ENCODE peak calls at places on chromosomes 5 and 9, in nine cellular contexts. T, B, K, X, I, F, C, Z and Y are unnamed samples.

GRCh38 chr5:855771-856530 is 5.2 kb upstream of the ZDHHC11 start:
- DNase-seq in T (peak), B (no peak), K (no peak), X (no peak), I (no peak), F (no peak), C (no peak), Z (no peak), Y (no peak)

GRCh38 chr5:1109542-1110259 is 2.2 kb downstream of the SLC12A7 start:
- DNase-seq in T (no peak), B (no peak), K (no peak), X (no peak), I (no peak), F (no peak), C (no peak), Z (no peak), Y (no peak)

GRCh38 chr9:108496866-108497265 is 358.9 kb downstream of the ACTL7B start:
- DNase-seq in T (no peak), B (peak), K (peak), X (no peak), I (no peak), F (no peak), C (no peak), Z (no peak), Y (no peak)

GRCh38 chr5:86909461-86909881 is 291.7 kb downstream of the COX7C start:
- DNase-seq in T (no peak), B (peak), K (peak), X (no peak), I (no peak), F (no peak), C (no peak), Z (no peak), Y (peak)

GRCh38 chr5:142508027-142508426 is 177.9 kb downstream of the FGF1 start:
- DNase-seq in T (no peak), B (no peak), K (no peak), X (no peak), I (no peak), F (no peak), C (no peak), Z (no peak), Y (no peak)

GRCh38 chr9:98333703-98334582 is 78.5 kb upstream of the TBC1D2 start:
- DNase-seq in T (no peak), B (peak), K (peak), X (peak), I (peak), F (peak), C (no peak), Z (peak), Y (peak)

GRCh38 chr9:118975736-118976135 is 393.5 kb downstream of the BRINP1 start:
- DNase-seq in T (no peak), B (no peak), K (peak), X (no peak), I (no peak), F (no peak), C (no peak), Z (no peak), Y (peak)

GRCh38 chr9:125701351-125701750 is 5.7 kb downstream of the MAPKAP1 start:
- DNase-seq in T (no peak), B (peak), K (peak), X (peak), I (peak), F (no peak), C (no peak), Z (no peak), Y (peak)

GRCh38 chr5:73454379-73455036 is 5.9 kb upstream of the FOXD1 start:
- DNase-seq in T (no peak), B (peak), K (no peak), X (peak), I (peak), F (peak), C (no peak), Z (peak), Y (peak)

GRCh38 chr5:64147849-64148441 is 17.7 kb upstream of the RNF180 start:
- DNase-seq in T (peak), B (peak), K (peak), X (peak), I (peak), F (peak), C (no peak), Z (peak), Y (peak)

GRCh38 chr9:120924698-120925534 is 1.7 kb downstream of the TRAF1 start:
- DNase-seq in T (no peak), B (no peak), K (no peak), X (no peak), I (no peak), F (no peak), C (no peak), Z (no peak), Y (no peak)
- H3K4me3 ChIP-seq in T (peak), B (no peak), K (no peak), X (no peak), I (no peak), F (no peak), C (no peak), Z (no peak), Y (no peak)

GRCh38 chr9:137269231-137269772 is 8.2 kb upstream of the TOR4A start:
- DNase-seq in T (peak), B (peak), K (peak), X (peak), I (peak), F (peak), C (no peak), Z (no peak), Y (no peak)
- H3K4me3 ChIP-seq in T (peak), B (no peak), K (no peak), X (no peak), I (no peak), F (no peak), C (peak), Z (no peak), Y (no peak)

GRCh38 chr9:124260769-124261603 is 3.2 kb downstream of the NEK6 start:
- DNase-seq in T (no peak), B (peak), K (peak), X (peak), I (no peak), F (peak), C (no peak), Z (no peak), Y (peak)
- H3K4me3 ChIP-seq in T (peak), B (peak), K (peak), X (peak), I (peak), F (no peak), C (peak), Z (no peak), Y (peak)

GRCh38 chr5:97097348-97098220 is 44.8 kb downstream of the LIX1 start:
- DNase-seq in T (no peak), B (no peak), K (no peak), X (no peak), I (no peak), F (no peak), C (no peak), Z (no peak), Y (no peak)

GRCh38 chr5:97098864-97099454 is 43.5 kb downstream of the LIX1 start:
- DNase-seq in T (no peak), B (no peak), K (peak), X (peak), I (no peak), F (no peak), C (no peak), Z (no peak), Y (no peak)

GRCh38 chr5:97094579-97095317 is 47.7 kb downstream of the LIX1 start:
- DNase-seq in T (no peak), B (no peak), K (no peak), X (no peak), I (no peak), F (no peak), C (no peak), Z (no peak), Y (no peak)

GRCh38 chr5:97095318-97095732 is 47.1 kb downstream of the LIX1 start:
- DNase-seq in T (no peak), B (no peak), K (no peak), X (no peak), I (no peak), F (no peak), C (no peak), Z (no peak), Y (no peak)

DNA sequence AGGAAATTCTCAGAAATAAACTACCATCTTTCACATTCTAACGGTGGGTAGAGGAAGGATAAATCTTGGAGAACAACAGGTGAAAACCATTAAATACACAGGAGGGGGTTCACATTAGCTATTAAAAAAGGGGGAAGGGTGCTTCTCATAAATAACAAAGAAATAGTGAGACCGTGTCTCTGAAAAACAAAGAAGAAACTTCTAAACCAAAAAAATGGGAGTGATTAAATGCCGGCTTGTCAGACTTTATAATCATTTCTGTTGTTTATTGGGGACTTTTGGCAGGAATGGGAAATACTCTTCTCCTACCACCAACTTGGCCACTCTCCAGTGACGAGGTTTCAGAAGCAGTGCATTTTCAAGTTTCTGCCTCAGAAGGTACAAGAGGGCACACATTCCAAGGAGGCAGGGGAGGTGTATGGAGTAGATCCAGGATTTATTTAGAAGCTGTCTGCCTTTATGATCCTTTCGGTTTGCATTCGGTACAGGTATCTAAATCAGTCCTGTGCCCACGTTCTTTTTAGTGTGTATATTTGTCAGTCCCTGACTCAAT is 46.2 kb downstream of the LIX1 start:
- DNase-seq in T (no peak), B (peak), K (peak), X (peak), I (no peak), F (no peak), C (no peak), Z (no peak), Y (no peak)
- H3K4me3 ChIP-seq in T (no peak), B (no peak), K (no peak), X (no peak), I (no peak), F (no peak), C (no peak), Z (no peak), Y (no peak)

DNA sequence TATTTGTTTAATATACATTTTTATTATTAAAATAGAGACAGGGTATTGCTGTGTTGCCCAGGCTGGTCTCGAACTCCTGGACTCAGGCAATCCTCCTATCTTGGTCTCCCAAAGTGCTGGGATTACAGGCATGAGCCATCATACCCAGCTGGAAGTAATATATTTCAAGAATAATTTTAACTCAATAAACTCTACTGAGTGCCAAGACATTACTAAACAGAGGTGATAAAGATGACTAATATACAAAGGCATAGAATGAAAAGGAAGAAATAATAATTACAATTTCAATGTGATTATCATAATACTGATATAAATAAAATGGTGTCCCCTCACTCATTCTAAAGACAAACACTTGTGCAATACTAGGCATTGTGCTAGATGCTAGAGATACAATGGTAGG is 13.9 kb downstream of the GOLPH3 start:
- DNase-seq in T (no peak), B (no peak), K (peak), X (no peak), I (no peak), F (no peak), C (no peak), Z (no peak), Y (peak)
- H3K4me3 ChIP-seq in T (no peak), B (no peak), K (no peak), X (no peak), I (no peak), F (no peak), C (no peak), Z (no peak), Y (no peak)

DNA sequence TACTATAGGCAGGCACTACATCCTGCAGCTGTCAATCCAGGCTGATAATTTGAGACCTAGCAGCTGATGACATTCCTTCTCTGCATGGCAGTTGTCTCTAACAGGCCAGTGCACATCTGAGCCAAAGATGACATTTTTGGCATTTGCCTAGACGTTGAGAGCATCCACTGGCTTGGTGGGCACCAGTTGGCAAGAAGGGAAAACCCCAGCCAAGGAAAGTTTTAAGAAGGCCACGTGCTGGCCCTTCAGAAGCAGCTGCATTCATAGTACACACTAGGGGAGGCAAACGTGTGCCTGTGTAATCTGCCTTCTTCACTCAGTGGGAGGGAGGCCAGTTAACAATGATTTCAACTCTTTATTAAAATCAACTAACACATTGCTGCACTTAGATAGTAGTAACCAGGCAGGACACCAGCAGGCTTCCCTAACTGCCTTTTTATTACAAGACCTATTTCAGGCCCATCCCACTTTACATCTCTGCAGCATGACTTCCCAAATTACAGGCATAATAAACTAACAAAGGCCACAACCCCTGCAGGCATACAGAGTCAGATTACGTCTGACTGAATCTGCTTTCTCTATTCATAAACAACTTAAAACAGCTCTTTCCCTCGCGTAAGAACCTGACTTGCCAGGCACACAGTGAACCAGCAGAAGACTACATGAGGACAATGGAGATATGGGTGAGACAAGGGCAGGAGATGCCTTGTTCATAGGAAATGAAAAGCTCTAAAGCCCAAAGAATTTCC is 576.3 kb downstream of the PDE4D start:
- DNase-seq in T (no peak), B (peak), K (no peak), X (peak), I (no peak), F (no peak), C (no peak), Z (no peak), Y (peak)
- H3K4me3 ChIP-seq in T (no peak), B (no peak), K (no peak), X (no peak), I (no peak), F (no peak), C (no peak), Z (no peak), Y (no peak)

DNA sequence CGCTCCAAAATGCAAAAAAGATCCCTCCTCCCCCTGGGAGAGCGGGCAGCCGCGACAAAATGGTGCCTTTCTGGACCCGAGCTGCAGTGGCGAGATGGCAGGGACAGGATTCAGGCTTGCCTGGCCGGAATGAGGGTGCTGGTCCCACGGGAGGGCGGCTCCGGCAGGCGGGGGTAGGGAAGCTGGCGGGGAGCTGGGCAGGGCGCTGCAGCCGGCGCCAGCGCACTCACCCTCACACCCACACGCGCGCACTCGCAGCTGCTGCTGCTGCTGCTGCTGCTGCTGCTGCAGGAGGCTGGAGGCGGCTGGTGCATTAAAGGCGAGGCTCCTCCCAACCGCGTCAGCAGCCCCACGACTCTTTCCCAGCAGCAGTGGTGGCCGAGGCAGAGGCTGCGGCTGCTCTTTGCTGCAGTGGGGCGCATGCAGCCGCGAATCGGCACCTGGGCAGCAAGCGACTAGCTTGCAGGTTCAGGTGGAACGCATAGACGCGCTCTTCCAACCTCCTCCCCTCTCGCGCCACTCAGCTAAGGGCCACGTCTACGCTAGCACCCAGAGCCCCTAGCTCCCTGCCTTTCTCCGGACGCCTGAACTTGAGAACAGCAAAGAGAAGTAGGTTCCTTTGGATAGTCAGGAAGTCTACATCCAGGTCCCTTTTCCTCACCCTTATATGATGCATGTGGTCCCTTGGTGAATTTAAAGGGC is at the start of gene PPP2R2B:
- DNase-seq in T (peak), B (peak), K (peak), X (no peak), I (no peak), F (peak), C (peak), Z (no peak), Y (no peak)
- H3K4me3 ChIP-seq in T (peak), B (no peak), K (peak), X (peak), I (peak), F (peak), C (peak), Z (no peak), Y (peak)

DNA sequence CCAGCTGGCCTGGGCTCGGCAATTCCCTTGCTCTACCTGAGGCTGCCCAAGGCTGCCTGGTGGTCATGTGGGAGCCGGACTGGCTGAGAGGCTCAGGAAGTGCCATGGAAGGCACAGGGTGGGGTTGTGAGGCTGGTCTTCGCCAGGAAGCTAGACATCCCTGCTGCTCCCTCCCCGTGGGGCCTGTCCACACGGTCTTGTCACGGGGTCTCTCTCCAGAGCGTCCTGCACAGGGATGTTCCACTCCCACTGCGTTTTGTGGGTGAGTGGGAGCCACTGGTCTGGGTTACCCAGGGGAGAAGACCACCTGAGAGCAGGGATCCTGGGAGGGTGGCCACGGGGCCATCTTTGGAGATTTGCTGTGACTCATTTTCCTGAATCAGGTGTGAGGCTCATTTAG is 11.6 kb downstream of the GADD45G start:
- DNase-seq in T (no peak), B (no peak), K (no peak), X (no peak), I (no peak), F (no peak), C (no peak), Z (no peak), Y (no peak)
- H3K4me3 ChIP-seq in T (no peak), B (no peak), K (no peak), X (no peak), I (no peak), F (no peak), C (no peak), Z (no peak), Y (no peak)

GRCh38 chr5:173242079-173242478 is 7.1 kb upstream of the NKX2-5 start:
- DNase-seq in T (no peak), B (no peak), K (no peak), X (no peak), I (no peak), F (no peak), C (no peak), Z (no peak), Y (no peak)

GRCh38 chr5:173242675-173243085 is 7.7 kb upstream of the NKX2-5 start:
- DNase-seq in T (no peak), B (no peak), K (no peak), X (no peak), I (no peak), F (no peak), C (no peak), Z (no peak), Y (no peak)

GRCh38 chr5:173245319-173246134 is 10.5 kb upstream of the NKX2-5 start:
- DNase-seq in T (no peak), B (no peak), K (no peak), X (no peak), I (no peak), F (no peak), C (no peak), Z (no peak), Y (no peak)

GRCh38 chr5:173243808-173244305 is 8.9 kb upstream of the NKX2-5 start:
- DNase-seq in T (no peak), B (no peak), K (no peak), X (no peak), I (no peak), F (no peak), C (no peak), Z (no peak), Y (no peak)

GRCh38 chr5:173243215-173243614 is 8.2 kb upstream of the NKX2-5 start:
- DNase-seq in T (no peak), B (no peak), K (no peak), X (no peak), I (no peak), F (no peak), C (no peak), Z (no peak), Y (no peak)
- H3K4me3 ChIP-seq in T (no peak), B (no peak), K (no peak), X (no peak), I (no peak), F (no peak), C (no peak), Z (no peak), Y (no peak)